ENCODE peak calls at places on chromosomes 1 and 21, in four cellular contexts. Y is HepG2, J is GM12878, Q is K562. R is an unnamed sample.

GRCh38 chr1:33055210-33055991 is 18.7 kb upstream of the AK2 start:
- DNase-seq in Y (peak), J (peak), Q (peak), R (peak)

GRCh38 chr1:112727716-112728115 is 12.6 kb upstream of the PPM1J start:
- DNase-seq in Y (no peak), J (no peak), Q (peak), R (no peak)

GRCh38 chr1:8424539-8425116 is 106.7 kb downstream of the SLC45A1 start:
- DNase-seq in Y (no peak), J (no peak), Q (peak), R (peak)

GRCh38 chr1:197284972-197285371 is 16.9 kb downstream of the CRB1 start:
- DNase-seq in Y (no peak), J (no peak), Q (no peak), R (no peak)

GRCh38 chr1:228020686-228021525 is 14.1 kb downstream of the WNT3A start:
- DNase-seq in Y (no peak), J (no peak), Q (no peak), R (peak)

GRCh38 chr1:89262643-89263042 is 10.0 kb downstream of the GBP5 start:
- DNase-seq in Y (no peak), J (no peak), Q (no peak), R (no peak)

GRCh38 chr1:96596226-96596625 is 125.4 kb upstream of the PTBP2 start:
- DNase-seq in Y (peak), J (no peak), Q (peak), R (peak)

GRCh38 chr1:1393014-1393413 is 6.1 kb downstream of the CCNL2 start:
- DNase-seq in Y (no peak), J (no peak), Q (no peak), R (no peak)

GRCh38 chr1:8169364-8170058 is 143.4 kb upstream of the ERRFI1 start:
- DNase-seq in Y (peak), J (peak), Q (peak), R (no peak)

GRCh38 chr1:11550664-11551283 is 71.8 kb downstream of the DISP3 start:
- DNase-seq in Y (peak), J (no peak), Q (peak), R (peak)

GRCh38 chr1:87144981-87145380 is 183.7 kb upstream of the LMO4 start:
- DNase-seq in Y (no peak), J (no peak), Q (no peak), R (no peak)

GRCh38 chr1:206744683-206745082 is 25.9 kb upstream of the IL19 start:
- DNase-seq in Y (no peak), J (no peak), Q (peak), R (no peak)

GRCh38 chr1:207313131-207313530 is 8.3 kb upstream of the CD55 start:
- DNase-seq in Y (no peak), J (no peak), Q (no peak), R (no peak)

GRCh38 chr1:23150742-23151141 is 17.9 kb downstream of the LUZP1 start:
- DNase-seq in Y (no peak), J (no peak), Q (no peak), R (no peak)

GRCh38 chr1:43321331-43321891 is 16.2 kb upstream of the MPL start:
- DNase-seq in Y (peak), J (no peak), Q (peak), R (no peak)

GRCh38 chr21:26115346-26115745 is 55.2 kb downstream of the APP start:
- DNase-seq in Y (no peak), J (no peak), Q (no peak), R (no peak)

GRCh38 chr1:7265771-7266371 is 480.6 kb downstream of the CAMTA1 start:
- DNase-seq in Y (peak), J (no peak), Q (no peak), R (no peak)

GRCh38 chr1:223618680-223619079 is 46.8 kb downstream of the CAPN8 start:
- DNase-seq in Y (no peak), J (no peak), Q (no peak), R (no peak)

GRCh38 chr1:30882678-30883388 is 25.7 kb downstream of the SDC3 start:
- DNase-seq in Y (no peak), J (no peak), Q (no peak), R (no peak)

GRCh38 chr1:200699871-200700270 is 30.2 kb upstream of the DDX59 start:
- DNase-seq in Y (no peak), J (no peak), Q (peak), R (no peak)
- TF ChIP-seq ETV6 in Y (no peak), J (no peak), Q (no peak), R (no peak)

GRCh38 chr1:145927073-145927886 is at the start of gene RBM8A:
- DNase-seq in Y (peak), J (peak), Q (peak), R (peak)
- TF ChIP-seq ETV6 in Y (no peak), J (peak), Q (no peak), R (no peak)

DNA sequence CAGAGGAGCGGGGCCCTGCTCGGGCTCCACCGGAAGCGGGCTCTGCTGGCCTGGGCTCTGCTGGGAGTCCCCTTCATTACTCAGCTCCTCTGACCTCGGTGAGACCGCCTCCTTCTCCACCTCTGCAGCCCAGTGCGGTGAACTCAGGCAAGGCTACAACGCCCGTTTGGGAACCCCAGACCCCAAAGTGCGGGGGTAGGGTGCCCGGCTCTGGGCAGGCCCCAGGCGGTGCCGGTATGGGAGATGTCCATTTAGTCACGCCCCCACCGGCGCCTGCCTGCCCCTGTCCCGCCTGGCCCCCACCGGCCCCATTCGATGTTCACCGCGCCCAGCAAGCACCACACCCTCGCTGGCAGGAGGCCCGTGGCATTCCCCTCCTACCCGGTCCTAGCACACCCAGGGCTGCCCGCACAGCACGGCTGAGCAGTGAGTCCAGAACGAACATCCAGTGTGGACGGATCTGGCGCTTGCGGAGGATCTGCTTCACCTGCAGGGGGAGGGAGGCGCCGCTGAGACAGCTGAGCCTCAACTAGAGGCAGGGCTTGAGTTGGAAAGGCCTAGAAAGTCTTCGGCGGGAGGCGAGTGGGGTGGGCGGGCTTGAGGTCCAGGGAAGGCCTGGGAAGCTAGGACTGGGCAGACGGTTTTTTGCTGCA is 10.0 kb downstream of the MAP3K6 start:
- DNase-seq in Y (no peak), J (no peak), Q (peak), R (peak)
- TF ChIP-seq ETV6 in Y (no peak), J (no peak), Q (no peak), R (no peak)

GRCh38 chr1:19885821-19886220 is 3.6 kb downstream of the OTUD3 start:
- DNase-seq in Y (no peak), J (no peak), Q (no peak), R (no peak)
- TF ChIP-seq ETV6 in Y (no peak), J (no peak), Q (no peak), R (no peak)

DNA sequence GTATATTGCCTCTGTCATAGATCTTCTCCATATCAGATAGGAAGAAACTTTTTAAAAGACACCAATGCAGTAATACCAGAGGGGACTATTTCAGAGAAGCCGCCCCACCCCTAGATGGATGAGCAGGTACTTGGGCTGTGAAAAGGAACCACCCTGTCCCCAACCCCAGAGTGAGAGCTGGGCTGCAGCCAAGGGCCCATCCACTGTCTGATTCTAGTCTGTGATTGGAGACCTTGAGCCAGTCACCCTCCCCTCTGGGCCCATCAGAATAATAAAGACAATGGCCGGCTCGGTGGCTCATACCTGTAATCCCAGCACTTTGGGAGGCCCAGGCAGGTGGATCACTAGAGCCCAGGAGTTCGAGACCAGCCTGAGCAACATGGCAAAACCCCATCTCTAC is 5.0 kb downstream of the CLEC20A start:
- DNase-seq in Y (no peak), J (no peak), Q (no peak), R (no peak)
- TF ChIP-seq ETV6 in Y (no peak), J (no peak), Q (no peak), R (no peak)

GRCh38 chr1:156440689-156441437 is 59.7 kb downstream of the MEF2D start:
- DNase-seq in Y (no peak), J (no peak), Q (no peak), R (no peak)

GRCh38 chr1:156448134-156448967 is 52.2 kb downstream of the MEF2D start:
- DNase-seq in Y (no peak), J (no peak), Q (no peak), R (no peak)

GRCh38 chr1:156445789-156446263 is 54.7 kb downstream of the MEF2D start:
- DNase-seq in Y (peak), J (no peak), Q (peak), R (peak)

GRCh38 chr1:156439771-156440183 is 60.8 kb downstream of the MEF2D start:
- DNase-seq in Y (no peak), J (no peak), Q (no peak), R (peak)

GRCh38 chr1:156444407-156445001 is 56.1 kb downstream of the MEF2D start:
- DNase-seq in Y (peak), J (no peak), Q (peak), R (peak)
- TF ChIP-seq ETV6 in Y (no peak), J (no peak), Q (no peak), R (no peak)

GRCh38 chr1:92994105-92994712 is 32.9 kb upstream of the DIPK1A start:
- DNase-seq in Y (peak), J (no peak), Q (peak), R (peak)
- TF ChIP-seq ETV6 in Y (no peak), J (no peak), Q (no peak), R (no peak)

GRCh38 chr1:15881961-15882360 is 34.5 kb downstream of the SPEN start:
- DNase-seq in Y (no peak), J (no peak), Q (no peak), R (no peak)

GRCh38 chr1:15870421-15870820 is 22.9 kb downstream of the SPEN start:
- DNase-seq in Y (no peak), J (no peak), Q (no peak), R (no peak)

GRCh38 chr1:15876357-15876756 is 28.9 kb downstream of the SPEN start:
- DNase-seq in Y (no peak), J (no peak), Q (peak), R (peak)
- TF ChIP-seq ETV6 in Y (no peak), J (no peak), Q (no peak), R (no peak)

GRCh38 chr1:28281608-28282425 is 22.5 kb downstream of the SESN2 start:
- DNase-seq in Y (no peak), J (no peak), Q (no peak), R (no peak)
- TF ChIP-seq ETV6 in Y (no peak), J (no peak), Q (no peak), R (no peak)

DNA sequence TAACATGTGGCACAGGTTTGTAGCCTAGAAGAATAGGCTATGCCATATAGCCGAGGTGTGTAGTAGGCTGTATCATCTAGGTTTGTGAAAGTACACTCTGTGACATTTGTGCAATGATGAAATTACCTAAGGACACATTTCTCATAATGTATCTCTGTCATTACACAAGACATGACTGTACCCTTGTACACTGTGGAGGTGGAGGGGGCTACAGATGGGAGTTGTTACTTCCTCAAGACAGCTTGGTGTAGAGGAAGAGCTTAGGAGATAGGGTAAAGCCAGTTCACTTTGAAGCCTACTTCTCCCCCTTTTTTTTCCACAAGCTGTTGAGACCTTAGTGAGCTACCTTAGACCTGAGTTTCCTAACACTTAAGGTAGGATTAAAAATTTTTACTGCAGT is 59.6 kb upstream of the RAVER2 start:
- DNase-seq in Y (no peak), J (no peak), Q (no peak), R (no peak)
- TF ChIP-seq ETV6 in Y (no peak), J (no peak), Q (no peak), R (no peak)

R was measured in WTC11.